ENCODE peak calls at places on chromosomes 2 and 18, in six cellular contexts. N is AG08395, V is type B pancreatic cell, P is mammary epithelial cell, T is fibroblast of mammary gland, K is cerebellar cortex. Y is an unnamed sample.

GRCh38 chr18:69400976-69401474 is 337 bp downstream of the DOK6 start:
- DNase-seq in P (no peak), V (peak; percentile 69), K (peak; percentile 31), N (peak; percentile 35), T (peak; percentile 28), Y (no peak)

GRCh38 chr2:111656893-111657292 is 227.1 kb downstream of the ANAPC1 start:
- DNase-seq in K (no peak), N (no peak), V (no peak), P (no peak), T (no peak), Y (no peak)

GRCh38 chr2:16774980-16775963 is 109.6 kb upstream of the CYRIA start:
- DNase-seq in K (peak; percentile 49), P (no peak), N (no peak), V (no peak), T (peak; percentile 17), Y (peak; percentile 41)

GRCh38 chr18:6795307-6795706 is 65.8 kb downstream of the ARHGAP28 start:
- DNase-seq in K (no peak), T (peak; percentile 23), V (no peak), N (no peak), P (no peak), Y (no peak)

GRCh38 chr18:22115573-22115972 is 53.8 kb upstream of the GATA6 start:
- DNase-seq in P (no peak), V (no peak), N (no peak), K (no peak), T (no peak), Y (no peak)

GRCh38 chr18:78393463-78393862 is 586.2 kb upstream of the SALL3 start:
- DNase-seq in T (no peak), V (no peak), N (no peak), K (no peak), P (no peak), Y (no peak)

GRCh38 chr2:180370476-180371205 is 363.5 kb upstream of the CWC22 start:
- DNase-seq in N (no peak), T (no peak), V (no peak), P (no peak), K (no peak), Y (no peak)

GRCh38 chr2:41727152-41727551 is 320.7 kb upstream of the PKDCC start:
- DNase-seq in N (no peak), K (no peak), T (no peak), V (no peak), P (no peak), Y (no peak)

GRCh38 chr2:729363-729762 is 52.2 kb upstream of the TMEM18 start:
- DNase-seq in T (no peak), P (no peak), K (no peak), N (no peak), V (no peak), Y (no peak)

GRCh38 chr2:162890690-162891311 is 52.2 kb upstream of the KCNH7 start:
- DNase-seq in K (peak; percentile 74), T (peak; percentile 67), N (peak; percentile 29), P (peak; percentile 57), V (no peak), Y (peak; percentile 72)

GRCh38 chr18:48819781-48820482 is 130.8 kb downstream of the SMAD7 start:
- DNase-seq in K (no peak), V (peak; percentile 59), T (no peak), P (no peak), N (no peak), Y (no peak)

GRCh38 chr18:8767356-8767755 is 62.0 kb downstream of the MTCL1 start:
- DNase-seq in N (no peak), V (peak; percentile 20), K (no peak), P (no peak), T (no peak), Y (no peak)

GRCh38 chr18:36461551-36461987 is 164.1 kb downstream of the FHOD3 start:
- DNase-seq in N (peak; percentile 31), K (no peak), V (no peak), P (no peak), T (no peak), Y (no peak)

GRCh38 chr18:79681484-79682387 is 2.1 kb downstream of the CTDP1 start:
- DNase-seq in T (no peak), V (no peak), N (no peak), K (no peak), P (peak; percentile 32), Y (no peak)

GRCh38 chr2:172096661-172097547 is 5.8 kb downstream of the DLX2 start:
- DNase-seq in P (peak; percentile 82), K (peak; percentile 72), V (peak; percentile 72), N (peak; percentile 75), T (peak; percentile 57), Y (peak; percentile 87)